ENCODE peak calls at places on chromosomes 7 and 10, in six cellular contexts. L is GF-D8; E is naive thymus-derived CD4-positive, alpha-beta T cell; Q is stimulated activated CD4-positive, alpha-beta T cell treated with anti-CD3 and anti-CD28 coated beads, TNF-alpha, amount 100 ng/mL, for 24 hours; P is EH; F is sigmoid colon. K is an unnamed sample.

GRCh38 chr10:118101501-118101900 is 54.8 kb upstream of the RAB11FIP2 start:
- DNase-seq in L (no peak), E (no peak), Q (no peak), P (peak; percentile 69), F (no peak), K (peak; percentile 13)

GRCh38 chr10:78899098-78899754 is 169.5 kb upstream of the ZMIZ1 start:
- DNase-seq in L (no peak), E (no peak), Q (no peak), P (no peak), F (no peak), K (no peak)

GRCh38 chr7:16991551-16991950 is 109.8 kb upstream of the AGR3 start:
- DNase-seq in L (no peak), E (no peak), Q (no peak), P (no peak), F (no peak), K (peak; percentile 9)

GRCh38 chr7:129315916-129316315 is 91.1 kb downstream of the AHCYL2 start:
- DNase-seq in L (no peak), E (no peak), Q (no peak), P (no peak), F (no peak), K (no peak)

GRCh38 chr7:84701524-84702306 is 485.1 kb downstream of the SEMA3D start:
- DNase-seq in L (no peak), E (no peak), Q (no peak), P (peak; percentile 98), F (no peak), K (peak; percentile 96)

GRCh38 chr10:77371848-77372247 is 265.8 kb downstream of the KCNMA1 start:
- DNase-seq in L (no peak), E (no peak), Q (no peak), P (no peak), F (no peak), K (no peak)

GRCh38 chr7:92421676-92422435 is 25.4 kb upstream of the GATAD1 start:
- DNase-seq in L (peak; percentile 33), E (no peak), Q (no peak), P (peak; percentile 6), F (no peak), K (peak; percentile 20)

GRCh38 chr10:103896225-103896624 is 21.8 kb downstream of the STN1 start:
- DNase-seq in L (no peak), E (no peak), Q (no peak), P (peak; percentile 20), F (no peak), K (peak; percentile 73)

GRCh38 chr7:5139998-5140397 is 50.0 kb upstream of the WIPI2 start:
- DNase-seq in L (no peak), E (no peak), Q (no peak), P (peak; percentile 31), F (no peak), K (peak; percentile 25)

GRCh38 chr10:69797959-69798358 is 3.7 kb upstream of the COL13A1 start:
- DNase-seq in L (no peak), E (no peak), Q (no peak), P (peak; percentile 47), F (no peak), K (no peak)

GRCh38 chr10:67017218-67017617 is 91.4 kb downstream of the LRRTM3 start:
- DNase-seq in L (no peak), E (no peak), Q (no peak), P (no peak), F (no peak), K (no peak)

GRCh38 chr7:130445008-130445407 is 4.2 kb upstream of the CEP41 start:
- DNase-seq in L (no peak), E (no peak), Q (no peak), P (no peak), F (no peak), K (no peak)

GRCh38 chr7:14583518-14583917 is 319.0 kb downstream of the DGKB start:
- DNase-seq in L (no peak), E (no peak), Q (no peak), P (no peak), F (no peak), K (no peak)

GRCh38 chr10:87860156-87860795 is 3.1 kb downstream of the KLLN start:
- DNase-seq in L (peak; percentile 75), E (peak; percentile 58), Q (no peak), P (peak; percentile 77), F (no peak), K (peak; percentile 91)